ENCODE peak calls at places on chromosomes 2 and 18, in six cellular contexts. R is SW480, G is posterior vena cava, Y is HEK293T, I is NCI-H2081, B is AG04449. S is an unnamed sample.

GRCh38 chr2:121694398-121695178 is 42.1 kb downstream of the NIFK start:
- DNase-seq in R (no peak), G (peak), Y (no peak), I (no peak), B (no peak), S (no peak)

GRCh38 chr2:227876536-227876882 is 5.1 kb downstream of the DAW1 start:
- DNase-seq in R (no peak), G (no peak), Y (no peak), I (no peak), B (no peak), S (no peak)

GRCh38 chr2:202344178-202344577 is 31.9 kb upstream of the BMPR2 start:
- DNase-seq in R (no peak), G (no peak), Y (no peak), I (no peak), B (no peak), S (no peak)

GRCh38 chr2:84459944-84460429 is 907 bp upstream of the SUCLG1 start:
- DNase-seq in R (peak), G (no peak), Y (peak), I (no peak), B (no peak), S (no peak)

GRCh38 chr2:200791905-200792304 is 19.8 kb upstream of the BZW1 start:
- DNase-seq in R (no peak), G (no peak), Y (no peak), I (no peak), B (no peak), S (no peak)

GRCh38 chr2:241813806-241814570 is 5.0 kb downstream of the NEU4 start:
- DNase-seq in R (no peak), G (no peak), Y (no peak), I (no peak), B (no peak), S (no peak)

GRCh38 chr2:225598922-225599321 is 199.4 kb downstream of the NYAP2 start:
- DNase-seq in R (no peak), G (no peak), Y (no peak), I (no peak), B (no peak), S (no peak)

GRCh38 chr2:108988796-108989713 is at the start of gene EDAR:
- DNase-seq in R (peak), G (no peak), Y (peak), I (peak), B (no peak), S (no peak)

GRCh38 chr2:177026956-177027355 is 185.6 kb upstream of the HNRNPA3 start:
- DNase-seq in R (no peak), G (no peak), Y (no peak), I (no peak), B (no peak), S (no peak)

GRCh38 chr2:113117594-113118262 is 9.7 kb upstream of the IL1RN start:
- DNase-seq in R (no peak), G (peak), Y (no peak), I (no peak), B (peak), S (peak)

GRCh38 chr2:201118957-201119848 is 3.2 kb downstream of the CFLAR start:
- DNase-seq in R (peak), G (no peak), Y (peak), I (no peak), B (no peak), S (no peak)

GRCh38 chr2:64524604-64525322 is 635 bp downstream of the AFTPH start:
- DNase-seq in R (peak), G (peak), Y (peak), I (peak), B (no peak), S (no peak)

GRCh38 chr2:127415593-127416485 is 2.4 kb upstream of the PROC start:
- DNase-seq in R (peak), G (no peak), Y (peak), I (no peak), B (no peak), S (no peak)

GRCh38 chr2:172496096-172496709 is 59.7 kb upstream of the PDK1 start:
- DNase-seq in R (no peak), G (no peak), Y (no peak), I (no peak), B (no peak), S (no peak)

GRCh38 chr2:149422337-149422990 is 92.1 kb downstream of the LYPD6 start:
- DNase-seq in R (peak), G (no peak), Y (no peak), I (no peak), B (no peak), S (no peak)

GRCh38 chr2:228417966-228418365 is 236.5 kb upstream of the SPHKAP start:
- DNase-seq in R (no peak), G (no peak), Y (no peak), I (no peak), B (no peak), S (no peak)

GRCh38 chr2:191230174-191230573 is 15.0 kb upstream of the MYO1B start:
- DNase-seq in R (peak), G (no peak), Y (no peak), I (no peak), B (peak), S (no peak)

GRCh38 chr2:223696719-223697118 is 94.6 kb upstream of the SCG2 start:
- DNase-seq in R (no peak), G (no peak), Y (no peak), I (no peak), B (no peak), S (no peak)

GRCh38 chr2:180604077-180604476 is 376.3 kb upstream of the UBE2E3 start:
- DNase-seq in R (peak), G (no peak), Y (peak), I (no peak), B (no peak), S (no peak)

GRCh38 chr2:188598551-188598950 is 306.9 kb downstream of the GULP1 start:
- DNase-seq in R (no peak), G (peak), Y (no peak), I (no peak), B (no peak), S (no peak)

GRCh38 chr2:162118166-162119031 is 33.6 kb downstream of the GCG start:
- DNase-seq in R (no peak), G (no peak), Y (no peak), I (no peak), B (peak), S (peak)

GRCh38 chr2:64455031-64455332 is 1.0 kb downstream of the LGALSL start:
- DNase-seq in R (no peak), G (no peak), Y (no peak), I (no peak), B (no peak), S (no peak)

GRCh38 chr2:45176399-45176798 is 167.1 kb upstream of the SIX2 start:
- DNase-seq in R (no peak), G (no peak), Y (no peak), I (no peak), B (no peak), S (no peak)

GRCh38 chr2:129907256-129907973 is 72.1 kb upstream of the RAB6C start:
- DNase-seq in R (no peak), G (peak), Y (no peak), I (no peak), B (no peak), S (no peak)

GRCh38 chr18:10519999-10520935 is 5.6 kb upstream of the NAPG start:
- DNase-seq in R (peak), G (peak), Y (peak), I (peak), B (peak), S (peak)

GRCh38 chr2:105397025-105397722 is 1.7 kb downstream of the FHL2 start:
- DNase-seq in R (peak), G (no peak), Y (no peak), I (no peak), B (no peak), S (no peak)

GRCh38 chr2:64134813-64135212 is 9.4 kb downstream of the PELI1 start:
- DNase-seq in R (no peak), G (no peak), Y (no peak), I (no peak), B (no peak), S (no peak)

GRCh38 chr18:6836331-6836730 is 106.8 kb downstream of the ARHGAP28 start:
- DNase-seq in R (peak), G (no peak), Y (no peak), I (no peak), B (no peak), S (no peak)